ENCODE peak calls at places on chromosome 20, in four cellular contexts. E is A549, R is IMR-90, D is K562. L is an unnamed sample.

GRCh38 chr20:35146299-35146921 is 726 bp downstream of the EDEM2 start:
- DNase-seq in E (no peak), R (no peak), D (peak; percentile 56), L (no peak)

GRCh38 chr20:1741309-1742048 is 83.9 kb upstream of the SIRPG start:
- DNase-seq in E (no peak), R (no peak), D (no peak), L (no peak)

GRCh38 chr20:20253744-20254330 is 114.1 kb upstream of the INSM1 start:
- DNase-seq in E (no peak), R (no peak), D (no peak), L (no peak)

GRCh38 chr20:15154070-15154469 is 816.7 kb upstream of the FLRT3 start:
- DNase-seq in E (no peak), R (no peak), D (no peak), L (no peak)

GRCh38 chr20:51586005-51586440 is 43.5 kb upstream of the NFATC2 start:
- DNase-seq in E (peak; percentile 47), R (peak; percentile 83), D (no peak), L (no peak)

GRCh38 chr20:47854687-47855212 is 69.5 kb upstream of the SULF2 start:
- DNase-seq in E (peak; percentile 65), R (peak; percentile 41), D (peak; percentile 18), L (no peak)

GRCh38 chr20:55174635-55175034 is 699.2 kb downstream of the DOK5 start:
- DNase-seq in E (no peak), R (no peak), D (no peak), L (no peak)

GRCh38 chr20:38294334-38294592 is 9.7 kb upstream of the BPI start:
- DNase-seq in E (no peak), R (no peak), D (no peak), L (no peak)

GRCh38 chr20:51695574-51696303 is 72.5 kb downstream of the ATP9A start:
- DNase-seq in E (peak; percentile 46), R (peak; percentile 93), D (no peak), L (no peak)

GRCh38 chr20:62679978-62680589 is 28.6 kb upstream of the NTSR1 start:
- DNase-seq in E (no peak), R (no peak), D (no peak), L (no peak)

GRCh38 chr20:32702706-32703425 is 29.1 kb upstream of the C20orf203 start:
- DNase-seq in E (no peak), R (no peak), D (peak; percentile 7), L (no peak)

GRCh38 chr20:4545526-4545925 is 176.2 kb upstream of the PRND start:
- DNase-seq in E (no peak), R (peak; percentile 41), D (no peak), L (no peak)

GRCh38 chr20:51460569-51461265 is 81.8 kb downstream of the NFATC2 start:
- DNase-seq in E (no peak), R (no peak), D (no peak), L (peak; percentile 64)

GRCh38 chr20:44089987-44090674 is 96.9 kb downstream of the JPH2 start:
- DNase-seq in E (peak; percentile 71), R (peak; percentile 69), D (peak; percentile 43), L (peak; percentile 57)

GRCh38 chr20:37342231-37343177 is 3.4 kb upstream of the SRC start:
- DNase-seq in E (peak; percentile 61), R (no peak), D (no peak), L (no peak)

GRCh38 chr20:6142348-6142993 is 19.6 kb upstream of the FERMT1 start:
- DNase-seq in E (peak; percentile 75), R (peak; percentile 65), D (peak; percentile 56), L (peak; percentile 9)

GRCh38 chr20:45096781-45097180 is 4.1 kb downstream of the KCNS1 start:
- DNase-seq in E (no peak), R (no peak), D (no peak), L (no peak)

GRCh38 chr20:45094864-45095574 is 5.9 kb downstream of the KCNS1 start:
- DNase-seq in E (no peak), R (no peak), D (no peak), L (no peak)

GRCh38 chr20:45098096-45098773 is 2.7 kb downstream of the KCNS1 start:
- DNase-seq in E (no peak), R (no peak), D (no peak), L (no peak)

GRCh38 chr20:45095753-45096371 is 5.1 kb downstream of the KCNS1 start:
- DNase-seq in E (peak; percentile 61), R (peak; percentile 69), D (peak; percentile 64), L (peak; percentile 27)

GRCh38 chr20:45097485-45098095 is 3.3 kb downstream of the KCNS1 start:
- DNase-seq in E (peak; percentile 32), R (no peak), D (no peak), L (no peak)
- TF ChIP-seq ELK1 in E (no peak), R (no peak), D (no peak), L (no peak)

GRCh38 chr20:13581451-13581850 is 57.3 kb downstream of the TASP1 start:
- DNase-seq in E (no peak), R (no peak), D (no peak), L (no peak)
- TF ChIP-seq ELK1 in E (no peak), R (no peak), D (no peak), L (no peak)

DNA sequence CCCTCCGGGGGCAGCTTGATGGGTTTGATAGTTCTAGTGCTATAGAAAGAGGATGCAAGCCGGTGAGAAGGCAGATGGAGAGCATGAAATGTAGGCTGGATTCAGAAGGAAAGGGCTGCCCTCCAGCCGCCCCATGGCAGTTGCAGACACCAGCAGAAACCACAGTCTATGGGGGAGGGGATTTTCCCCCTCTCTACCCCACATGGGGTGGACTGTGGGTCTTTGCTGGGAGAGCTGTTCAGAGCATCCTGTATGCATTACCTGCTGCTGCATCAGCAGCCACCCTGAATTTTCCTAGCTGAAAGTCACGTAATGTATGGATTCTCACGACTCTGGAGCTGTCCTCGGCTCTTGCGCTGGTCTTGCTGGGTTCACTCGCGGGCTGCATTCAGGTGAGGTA is 48.8 kb upstream of the CST5 start:
- DNase-seq in E (no peak), R (no peak), D (no peak), L (no peak)
- TF ChIP-seq ELK1 in E (no peak), R (no peak), D (no peak), L (no peak)

GRCh38 chr20:63740501-63741353 is 1.2 kb downstream of the SLC2A4RG start:
- DNase-seq in E (peak; percentile 90), R (peak; percentile 86), D (peak; percentile 65), L (no peak)
- TF ChIP-seq ELK1 in E (no peak), R (no peak), D (no peak), L (no peak)

GRCh38 chr20:8400461-8400860 is 268.4 kb downstream of the PLCB1 start:
- DNase-seq in E (no peak), R (no peak), D (no peak), L (no peak)

GRCh38 chr20:8398289-8399051 is 266.4 kb downstream of the PLCB1 start:
- DNase-seq in E (no peak), R (no peak), D (no peak), L (no peak)

GRCh38 chr20:8402798-8403197 is 270.7 kb downstream of the PLCB1 start:
- DNase-seq in E (no peak), R (no peak), D (no peak), L (no peak)

GRCh38 chr20:8401491-8401890 is 269.4 kb downstream of the PLCB1 start:
- DNase-seq in E (no peak), R (peak; percentile 44), D (no peak), L (no peak)

GRCh38 chr20:8399963-8400362 is 267.9 kb downstream of the PLCB1 start:
- DNase-seq in E (no peak), R (no peak), D (no peak), L (peak; percentile 92)
- TF ChIP-seq ELK1 in E (no peak), R (no peak), D (no peak), L (no peak)

GRCh38 chr20:25067102-25067987 is 9.4 kb upstream of the ACSS1 start:
- DNase-seq in E (no peak), R (no peak), D (no peak), L (no peak)
- TF ChIP-seq ELK1 in E (no peak), R (no peak), D (no peak), L (no peak)

DNA sequence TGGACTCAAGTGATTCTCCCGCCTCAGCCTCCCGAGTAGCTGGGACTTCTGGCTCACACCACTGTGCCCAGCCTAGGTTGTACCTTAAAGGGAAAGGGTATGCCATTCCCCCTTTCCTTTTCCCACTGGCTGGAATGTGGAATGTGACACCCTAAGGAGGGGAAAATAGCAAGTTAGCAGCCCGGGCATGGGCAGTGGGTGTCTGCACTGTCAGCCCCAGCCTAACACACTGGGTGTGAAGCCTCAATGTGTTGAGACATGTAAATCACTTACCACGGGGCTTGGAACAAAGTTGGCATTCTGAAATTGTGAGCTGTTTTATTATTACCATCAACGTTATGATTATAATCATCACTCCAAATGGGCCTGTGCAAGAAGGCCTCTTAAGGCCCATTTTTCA is 80.8 kb upstream of the PTPN1 start:
- DNase-seq in E (no peak), R (no peak), D (no peak), L (no peak)
- TF ChIP-seq ELK1 in E (no peak), R (no peak), D (no peak), L (no peak)

DNA sequence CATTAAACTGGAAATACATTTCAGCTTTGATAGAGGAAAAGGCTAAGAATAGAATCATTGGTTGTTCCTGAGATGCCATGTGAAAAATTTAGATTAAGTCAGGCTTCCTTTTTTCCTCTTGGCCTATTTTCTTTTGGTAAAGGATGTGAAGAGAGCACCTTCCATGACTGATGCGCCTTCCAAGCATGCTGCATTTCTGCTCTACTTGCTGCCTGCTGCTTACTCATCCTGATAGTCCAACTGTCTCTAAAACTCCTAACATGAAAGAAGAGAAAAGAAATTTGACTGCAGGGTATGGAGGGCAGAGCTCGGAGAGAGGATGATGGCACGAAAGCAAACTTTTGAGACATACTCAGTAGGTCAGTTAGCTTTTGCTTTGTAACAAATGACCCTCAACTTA is 28.8 kb downstream of the SNAP25 start:
- DNase-seq in E (no peak), R (peak; percentile 39), D (no peak), L (no peak)
- TF ChIP-seq ELK1 in E (no peak), R (no peak), D (no peak), L (no peak)

DNA sequence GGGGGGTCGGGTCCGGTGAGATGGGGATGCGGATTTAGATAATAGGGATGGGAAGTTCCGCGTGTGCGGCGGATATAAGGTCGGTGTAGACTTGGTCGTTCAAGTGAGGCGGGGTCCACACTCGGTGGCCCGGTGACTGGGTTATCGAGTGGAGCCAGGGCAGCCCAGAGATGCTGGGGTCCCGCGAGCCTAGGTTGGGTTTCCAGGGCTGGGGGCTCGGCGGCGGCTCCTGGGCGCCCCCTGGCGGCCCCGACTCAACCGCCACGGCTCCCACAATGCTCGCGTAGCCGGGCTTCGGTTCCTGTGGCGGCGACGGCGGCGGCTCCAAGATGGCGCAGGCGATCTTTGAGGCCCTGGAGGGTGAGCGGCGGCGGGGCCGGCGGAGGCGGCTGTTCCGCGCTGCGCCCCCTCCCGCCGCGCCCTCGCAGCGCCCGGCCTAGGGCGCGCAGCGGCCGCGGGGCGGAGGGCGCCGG is at the start of gene ZNF341:
- DNase-seq in E (peak; percentile 91), R (peak; percentile 76), D (peak; percentile 88), L (peak; percentile 16)
- TF ChIP-seq ELK1 in E (no peak), R (no peak), D (no peak), L (peak; percentile 21)

DNA sequence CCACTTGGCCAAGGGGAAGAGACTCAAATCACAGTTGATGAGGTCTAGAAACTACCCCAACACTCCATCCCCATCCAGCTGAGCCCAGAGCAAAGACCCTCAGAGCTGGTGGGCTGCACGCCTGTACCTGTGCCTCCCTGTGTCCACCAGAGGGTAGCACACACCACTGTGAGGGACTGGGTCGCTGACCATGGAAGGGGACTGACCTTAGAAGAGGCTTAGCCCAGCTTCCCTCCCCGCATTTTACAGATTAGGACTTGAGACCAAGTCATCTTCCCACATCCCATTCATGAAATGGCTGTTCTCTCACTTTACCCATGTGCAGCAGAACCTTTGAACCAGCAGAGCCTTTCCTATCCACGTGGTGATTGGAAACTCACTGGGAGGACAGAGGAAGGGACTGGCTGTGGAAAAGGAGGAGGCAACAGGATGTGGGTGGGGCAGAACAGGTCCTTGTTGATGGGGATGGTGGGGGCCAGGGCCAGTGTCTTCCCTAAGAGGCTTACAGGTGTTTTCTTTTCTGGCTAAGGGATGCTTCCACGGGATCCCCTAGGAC is 44.3 kb downstream of the CPXM1 start:
- DNase-seq in E (peak; percentile 60), R (peak; percentile 51), D (peak; percentile 43), L (no peak)
- TF ChIP-seq ELK1 in E (no peak), R (no peak), D (no peak), L (no peak)

L was measured in GM12878.